ENCODE peak calls at places on chromosomes 6 and 20, in nine cellular contexts. One of them, this sample, is unnamed.

GRCh38 chr6:72798196-72798595 is 176.3 kb downstream of the KCNQ5 start:
- DNase-seq in esophagus squamous epithelium: no peak
- DNase-seq in heart left ventricle: no peak
- DNase-seq in epithelial cell of proximal tubule: no peak
- DNase-seq in AG04449: no peak
- DNase-seq in NCI-H2081: no peak
- DNase-seq in non-pigmented ciliary epithelial cell: no peak
- DNase-seq in NCI-H1694: no peak
- DNase-seq in iPS-NIHi11: no peak
- DNase-seq in this sample: no peak

GRCh38 chr6:112560651-112561050 is 213.5 kb downstream of the RFPL4B start:
- DNase-seq in esophagus squamous epithelium: no peak
- DNase-seq in heart left ventricle: no peak
- DNase-seq in epithelial cell of proximal tubule: no peak
- DNase-seq in AG04449: no peak
- DNase-seq in NCI-H2081: no peak
- DNase-seq in non-pigmented ciliary epithelial cell: no peak
- DNase-seq in NCI-H1694: no peak
- DNase-seq in iPS-NIHi11: peak
- DNase-seq in this sample: no peak

GRCh38 chr20:45861157-45862075 is 4.0 kb downstream of the ZSWIM3 start:
- DNase-seq in esophagus squamous epithelium: no peak
- DNase-seq in heart left ventricle: no peak
- DNase-seq in epithelial cell of proximal tubule: no peak
- DNase-seq in AG04449: no peak
- DNase-seq in NCI-H2081: peak
- DNase-seq in non-pigmented ciliary epithelial cell: no peak
- DNase-seq in NCI-H1694: peak
- DNase-seq in iPS-NIHi11: no peak
- DNase-seq in this sample: no peak

GRCh38 chr20:3933126-3933684 is 44.0 kb downstream of the PANK2 start:
- DNase-seq in esophagus squamous epithelium: no peak
- DNase-seq in heart left ventricle: no peak
- DNase-seq in epithelial cell of proximal tubule: no peak
- DNase-seq in AG04449: no peak
- DNase-seq in NCI-H2081: no peak
- DNase-seq in non-pigmented ciliary epithelial cell: no peak
- DNase-seq in NCI-H1694: no peak
- DNase-seq in iPS-NIHi11: no peak
- DNase-seq in this sample: no peak

GRCh38 chr20:4949833-4950178 is 51.5 kb downstream of the SLC23A2 start:
- DNase-seq in esophagus squamous epithelium: no peak
- DNase-seq in heart left ventricle: no peak
- DNase-seq in epithelial cell of proximal tubule: no peak
- DNase-seq in AG04449: no peak
- DNase-seq in NCI-H2081: no peak
- DNase-seq in non-pigmented ciliary epithelial cell: no peak
- DNase-seq in NCI-H1694: peak
- DNase-seq in iPS-NIHi11: peak
- DNase-seq in this sample: no peak

GRCh38 chr20:10060223-10060622 is 25.4 kb downstream of the ANKEF1 start:
- DNase-seq in esophagus squamous epithelium: no peak
- DNase-seq in heart left ventricle: no peak
- DNase-seq in epithelial cell of proximal tubule: no peak
- DNase-seq in AG04449: no peak
- DNase-seq in NCI-H2081: no peak
- DNase-seq in non-pigmented ciliary epithelial cell: no peak
- DNase-seq in NCI-H1694: no peak
- DNase-seq in iPS-NIHi11: no peak
- DNase-seq in this sample: no peak

GRCh38 chr6:158468666-158469065 is 91.2 kb upstream of the TMEM181 start:
- DNase-seq in esophagus squamous epithelium: no peak
- DNase-seq in heart left ventricle: no peak
- DNase-seq in epithelial cell of proximal tubule: no peak
- DNase-seq in AG04449: no peak
- DNase-seq in NCI-H2081: peak
- DNase-seq in non-pigmented ciliary epithelial cell: no peak
- DNase-seq in NCI-H1694: no peak
- DNase-seq in iPS-NIHi11: no peak
- DNase-seq in this sample: no peak

GRCh38 chr6:132907231-132907630 is 92.9 kb downstream of the RPS12 start:
- DNase-seq in esophagus squamous epithelium: no peak
- DNase-seq in heart left ventricle: no peak
- DNase-seq in epithelial cell of proximal tubule: no peak
- DNase-seq in AG04449: no peak
- DNase-seq in NCI-H2081: no peak
- DNase-seq in non-pigmented ciliary epithelial cell: no peak
- DNase-seq in NCI-H1694: no peak
- DNase-seq in iPS-NIHi11: no peak
- DNase-seq in this sample: no peak

GRCh38 chr6:131950767-131951575 is at the start of gene CCN2:
- DNase-seq in esophagus squamous epithelium: no peak
- DNase-seq in heart left ventricle: peak
- DNase-seq in epithelial cell of proximal tubule: peak
- DNase-seq in AG04449: peak
- DNase-seq in NCI-H2081: no peak
- DNase-seq in non-pigmented ciliary epithelial cell: peak
- DNase-seq in NCI-H1694: no peak
- DNase-seq in iPS-NIHi11: peak
- DNase-seq in this sample: peak

GRCh38 chr6:160084198-160084776 is 37.3 kb upstream of the SLC22A1 start:
- DNase-seq in esophagus squamous epithelium: no peak
- DNase-seq in heart left ventricle: no peak
- DNase-seq in epithelial cell of proximal tubule: no peak
- DNase-seq in AG04449: no peak
- DNase-seq in NCI-H2081: no peak
- DNase-seq in non-pigmented ciliary epithelial cell: no peak
- DNase-seq in NCI-H1694: no peak
- DNase-seq in iPS-NIHi11: no peak
- DNase-seq in this sample: no peak

GRCh38 chr20:24673678-24674570 is 204.5 kb downstream of the SYNDIG1 start:
- DNase-seq in esophagus squamous epithelium: no peak
- DNase-seq in heart left ventricle: no peak
- DNase-seq in epithelial cell of proximal tubule: peak
- DNase-seq in AG04449: no peak
- DNase-seq in NCI-H2081: no peak
- DNase-seq in non-pigmented ciliary epithelial cell: no peak
- DNase-seq in NCI-H1694: no peak
- DNase-seq in iPS-NIHi11: no peak
- DNase-seq in this sample: no peak

GRCh38 chr20:51275816-51276215 is 252.9 kb upstream of the KCNG1 start:
- DNase-seq in esophagus squamous epithelium: no peak
- DNase-seq in heart left ventricle: no peak
- DNase-seq in epithelial cell of proximal tubule: no peak
- DNase-seq in AG04449: no peak
- DNase-seq in NCI-H2081: no peak
- DNase-seq in non-pigmented ciliary epithelial cell: no peak
- DNase-seq in NCI-H1694: no peak
- DNase-seq in iPS-NIHi11: no peak
- DNase-seq in this sample: no peak

GRCh38 chr6:19289408-19289967 is 547.7 kb upstream of the ID4 start:
- DNase-seq in esophagus squamous epithelium: no peak
- DNase-seq in heart left ventricle: no peak
- DNase-seq in epithelial cell of proximal tubule: no peak
- DNase-seq in AG04449: no peak
- DNase-seq in NCI-H2081: no peak
- DNase-seq in non-pigmented ciliary epithelial cell: no peak
- DNase-seq in NCI-H1694: no peak
- DNase-seq in iPS-NIHi11: no peak
- DNase-seq in this sample: no peak

This sample was measured in HTR-8/SVneo.